ENCODE peak calls at places on chromosomes 13 and 19, in five cellular contexts. E is NCI-H2029, K is COR-L47, I is T-helper 1 cell, U is COLO829. H is an unnamed sample.
A peak's percentile ranks its signal among the peaks of the same experiment; 100 is the strongest.

GRCh38 chr13:59750860-59751259 is 412.9 kb downstream of the DIAPH3 start:
- DNase-seq in K (no peak), U (peak; percentile 21), I (no peak), E (no peak), H (no peak)

GRCh38 chr19:58544591-58545285 is 874 bp downstream of the TRIM28 start:
- DNase-seq in I (peak; percentile 74), U (peak; percentile 66), E (no peak), K (no peak), H (peak; percentile 57)

GRCh38 chr13:32261567-32261966 is 53.6 kb downstream of the ZAR1L start:
- DNase-seq in I (no peak), E (peak; percentile 27), K (no peak), U (peak; percentile 38), H (no peak)

GRCh38 chr19:50492303-50493052 is 15.8 kb upstream of the GARIN5A start:
- DNase-seq in K (no peak), I (no peak), U (no peak), E (no peak), H (no peak)

GRCh38 chr13:110264685-110265275 is 42.2 kb downstream of the COL4A1 start:
- DNase-seq in I (no peak), K (no peak), U (no peak), E (no peak), H (no peak)

GRCh38 chr13:47478985-47479384 is 522.1 kb downstream of the SUCLA2 start:
- DNase-seq in E (no peak), I (no peak), U (no peak), K (no peak), H (no peak)

GRCh38 chr13:30884543-30884942 is 21.5 kb upstream of the MEDAG start:
- DNase-seq in E (peak; percentile 6), K (peak; percentile 31), U (no peak), I (no peak), H (no peak)

GRCh38 chr13:44259045-44260042 is 114.3 kb upstream of the SERP2 start:
- DNase-seq in U (no peak), K (peak; percentile 31), E (no peak), I (peak; percentile 25), H (no peak)

GRCh38 chr13:94674609-94675348 is 37.6 kb downstream of the SOX21 start:
- DNase-seq in K (peak; percentile 61), U (peak; percentile 50), I (peak; percentile 15), E (peak; percentile 24), H (peak; percentile 76)

GRCh38 chr13:53201454-53202225 is 173.0 kb downstream of the OLFM4 start:
- DNase-seq in E (no peak), U (no peak), I (no peak), K (no peak), H (peak; percentile 32)

GRCh38 chr13:29496241-29496712 is 99.2 kb downstream of the SLC7A1 start:
- DNase-seq in E (no peak), K (no peak), U (no peak), I (no peak), H (no peak)

GRCh38 chr13:23140492-23140891 is 40.3 kb upstream of the SGCG start:
- DNase-seq in I (no peak), E (no peak), U (no peak), K (no peak), H (no peak)

GRCh38 chr13:87120476-87120875 is 550.7 kb upstream of the SLITRK5 start:
- DNase-seq in I (no peak), K (no peak), U (no peak), E (no peak), H (no peak)

GRCh38 chr19:33386361-33386858 is 12.9 kb downstream of the CEBPG start:
- DNase-seq in I (no peak), K (no peak), U (no peak), E (no peak), H (no peak)

GRCh38 chr13:28859069-28859468 is 38.9 kb downstream of the MTUS2 start:
- DNase-seq in I (no peak), E (no peak), K (no peak), U (no peak), H (no peak)

GRCh38 chr19:28332886-28333285 is 880.1 kb downstream of the UQCRFS1 start:
- DNase-seq in E (no peak), U (no peak), K (no peak), I (no peak), H (no peak)

GRCh38 chr13:88979465-88980180 is 1308.5 kb downstream of the SLITRK5 start:
- DNase-seq in E (no peak), K (peak; percentile 10), U (peak; percentile 8), I (no peak), H (peak; percentile 13)

GRCh38 chr13:51794959-51795358 is 9.0 kb downstream of the DHRS12 start:
- DNase-seq in E (no peak), U (no peak), I (no peak), K (no peak), H (no peak)

GRCh38 chr19:51323481-51323891 is 12.0 kb downstream of the IGLON5 start:
- DNase-seq in I (no peak), K (no peak), E (no peak), U (no peak), H (no peak)

GRCh38 chr19:46616631-46617322 is 8.1 kb downstream of the PTGIR start:
- DNase-seq in E (peak; percentile 79), I (no peak), K (peak; percentile 70), U (no peak), H (peak; percentile 50)

GRCh38 chr19:29768166-29768565 is 43.6 kb upstream of the CCNE1 start:
- DNase-seq in E (no peak), U (no peak), K (no peak), I (no peak), H (no peak)

GRCh38 chr13:49627831-49628652 is at the start of gene ARL11:
- DNase-seq in K (no peak), I (no peak), U (no peak), E (no peak), H (no peak)

GRCh38 chr19:10727599-10728250 is 9.8 kb downstream of the DNM2 start:
- DNase-seq in K (peak; percentile 88), U (no peak), I (no peak), E (no peak), H (no peak)

GRCh38 chr13:36553501-36553900 is 120.3 kb upstream of the SERTM1 start:
- DNase-seq in E (no peak), I (no peak), U (no peak), K (no peak), H (no peak)

GRCh38 chr19:49094505-49095482 is 9.5 kb downstream of the SNRNP70 start:
- DNase-seq in K (no peak), I (no peak), E (no peak), U (no peak), H (no peak)

GRCh38 chr19:23070353-23070781 is 46.5 kb upstream of the ZNF730 start:
- DNase-seq in K (no peak), I (no peak), U (no peak), E (peak; percentile 31), H (peak; percentile 30)

GRCh38 chr13:109241160-109241559 is 545.2 kb downstream of the IRS2 start:
- DNase-seq in I (no peak), U (no peak), K (no peak), E (no peak), H (no peak)

GRCh38 chr19:38769635-38770211 is 3.6 kb downstream of the LGALS7 start:
- DNase-seq in E (no peak), K (peak; percentile 9), I (peak; percentile 81), U (no peak), H (no peak)

H was measured in SK-MEL-5.